ENCODE peak calls at places on chromosomes 2 and 18, in four cellular contexts. K is astrocyte of the spinal cord; R is nephron progenitor cell; E is activated CD8-positive, alpha-beta T cell treated with anti-CD3 and anti-CD28 coated beads for 36 hours. O is an unnamed sample.

GRCh38 chr2:64922482-64923384 is 66.5 kb upstream of the SLC1A4 start:
- DNase-seq in K (no peak), R (no peak), E (no peak), O (no peak)

GRCh38 chr2:167294031-167294774 is 405.9 kb downstream of the XIRP2 start:
- DNase-seq in K (peak), R (peak), E (peak), O (peak)

GRCh38 chr18:55405655-55406373 is 182.2 kb downstream of the TCF4 start:
- DNase-seq in K (peak), R (peak), E (peak), O (no peak)

GRCh38 chr2:47721296-47721695 is 61.6 kb upstream of the MSH6 start:
- DNase-seq in K (no peak), R (no peak), E (no peak), O (no peak)

GRCh38 chr2:72274284-72274869 is 126.7 kb upstream of the CYP26B1 start:
- DNase-seq in K (no peak), R (no peak), E (no peak), O (no peak)

GRCh38 chr18:13280066-13280795 is 61.7 kb downstream of the LDLRAD4 start:
- DNase-seq in K (no peak), R (peak), E (no peak), O (peak)

GRCh38 chr18:74742573-74742972 is 144.9 kb downstream of the ZNF407 start:
- DNase-seq in K (peak), R (peak), E (no peak), O (no peak)

GRCh38 chr2:44163782-44164181 is 4.9 kb upstream of the PPM1B start:
- DNase-seq in K (no peak), R (no peak), E (no peak), O (no peak)

GRCh38 chr2:106547104-106547503 is 59.9 kb downstream of the CD8B2 start:
- DNase-seq in K (no peak), R (no peak), E (no peak), O (no peak)

GRCh38 chr2:40436093-40436475 is 15.8 kb downstream of the SLC8A1 start:
- DNase-seq in K (no peak), R (no peak), E (no peak), O (no peak)

GRCh38 chr2:75025633-75026380 is 67.4 kb downstream of the POLE4 start:
- DNase-seq in K (peak), R (no peak), E (no peak), O (no peak)

GRCh38 chr18:78487649-78488048 is 492.0 kb upstream of the SALL3 start:
- DNase-seq in K (no peak), R (no peak), E (no peak), O (no peak)

GRCh38 chr2:43270461-43270860 is 44.1 kb upstream of the ZFP36L2 start:
- DNase-seq in K (no peak), R (no peak), E (no peak), O (no peak)

GRCh38 chr18:49066977-49067556 is 116.3 kb upstream of the SMAD7 start:
- DNase-seq in K (no peak), R (no peak), E (no peak), O (no peak)

GRCh38 chr2:13652531-13653313 is 936.0 kb downstream of the TRIB2 start:
- DNase-seq in K (peak), R (no peak), E (peak), O (no peak)

GRCh38 chr2:146246017-146246733 is 1598.7 kb upstream of the ACVR2A start:
- DNase-seq in K (peak), R (no peak), E (no peak), O (no peak)

GRCh38 chr2:146246734-146247523 is 1597.9 kb upstream of the ACVR2A start:
- DNase-seq in K (no peak), R (no peak), E (no peak), O (no peak)

GRCh38 chr2:146252119-146252518 is 1592.7 kb upstream of the ACVR2A start:
- DNase-seq in K (no peak), R (no peak), E (no peak), O (no peak)
- TF ChIP-seq CTCF in K (no peak), R (no peak), E (no peak), O (no peak)

GRCh38 chr2:161307676-161308075 is 549 bp upstream of the PSMD14 start:
- DNase-seq in K (no peak), R (no peak), E (no peak), O (no peak)

GRCh38 chr2:161303535-161304050 is 4.6 kb upstream of the PSMD14 start:
- DNase-seq in K (no peak), R (no peak), E (no peak), O (no peak)

GRCh38 chr2:161308178-161308955 is at the start of gene PSMD14:
- DNase-seq in K (peak), R (peak), E (peak), O (peak)

GRCh38 chr2:161306919-161307318 is 1.3 kb upstream of the PSMD14 start:
- DNase-seq in K (no peak), R (no peak), E (no peak), O (no peak)
- TF ChIP-seq CTCF in K (no peak), R (no peak), E (no peak), O (no peak)

GRCh38 chr18:20966795-20967194 is 144.8 kb downstream of the ROCK1 start:
- DNase-seq in K (no peak), R (no peak), E (no peak), O (no peak)

DNA sequence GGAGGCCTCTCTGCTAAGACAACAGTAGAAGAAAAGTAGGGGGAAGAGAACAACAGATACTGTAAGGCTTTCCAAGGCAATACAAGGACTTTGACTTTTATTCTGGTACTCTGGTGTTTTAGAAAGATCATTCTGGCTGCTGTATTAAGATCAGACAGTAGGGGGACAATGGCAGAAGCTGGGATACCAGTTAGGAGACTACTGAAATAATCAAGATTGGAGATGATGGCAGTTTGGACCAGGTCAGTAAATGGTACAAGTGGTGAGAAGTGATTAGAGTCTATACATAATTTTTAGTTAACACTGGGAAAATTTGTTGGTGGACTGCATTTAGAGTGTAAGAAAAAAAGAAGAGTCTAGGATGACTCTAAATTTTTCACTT is 139.7 kb downstream of the ROCK1 start:
- DNase-seq in K (peak), R (no peak), E (no peak), O (peak)
- TF ChIP-seq CTCF in K (peak), R (peak), E (peak), O (peak)

DNA sequence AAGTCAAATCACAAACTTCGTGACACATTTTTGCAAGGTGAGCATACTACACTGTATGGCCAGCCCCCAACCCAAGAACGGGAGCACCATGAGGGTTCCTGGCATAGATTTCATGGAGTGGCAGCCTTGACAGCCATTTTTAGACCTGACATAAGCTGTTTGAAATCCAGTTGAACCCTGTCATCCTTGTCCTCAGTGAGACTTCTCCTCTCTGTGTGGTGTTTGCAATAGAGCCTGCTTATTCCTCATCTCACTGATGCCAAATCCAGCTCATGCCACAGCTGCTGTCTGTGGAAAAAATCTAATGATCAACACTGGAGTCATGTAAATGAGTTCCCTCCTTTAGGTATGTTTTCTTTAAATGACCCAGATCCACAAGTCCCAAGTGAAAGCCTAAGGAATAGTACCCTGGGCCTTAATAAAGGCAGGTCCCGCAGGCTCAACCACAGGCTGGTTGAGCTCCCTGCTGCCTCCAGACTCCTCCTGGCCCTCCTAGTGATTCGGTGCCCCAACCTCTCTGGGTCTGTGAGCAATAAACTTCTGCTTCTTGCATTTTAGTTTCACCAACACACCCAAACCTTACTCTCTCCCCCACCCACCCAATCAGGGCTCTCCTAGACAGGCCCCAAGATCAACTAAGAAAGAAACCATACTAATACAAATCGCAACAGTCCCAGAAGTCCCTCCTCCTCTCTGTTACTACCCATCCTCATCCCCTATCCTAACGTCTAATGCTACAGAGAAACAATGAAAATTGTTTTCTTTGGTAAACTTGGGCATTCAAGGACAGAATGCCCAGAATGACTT is 8.4 kb upstream of the CREG2 start:
- DNase-seq in K (no peak), R (no peak), E (no peak), O (no peak)
- TF ChIP-seq CTCF in K (no peak), R (no peak), E (no peak), O (no peak)

DNA sequence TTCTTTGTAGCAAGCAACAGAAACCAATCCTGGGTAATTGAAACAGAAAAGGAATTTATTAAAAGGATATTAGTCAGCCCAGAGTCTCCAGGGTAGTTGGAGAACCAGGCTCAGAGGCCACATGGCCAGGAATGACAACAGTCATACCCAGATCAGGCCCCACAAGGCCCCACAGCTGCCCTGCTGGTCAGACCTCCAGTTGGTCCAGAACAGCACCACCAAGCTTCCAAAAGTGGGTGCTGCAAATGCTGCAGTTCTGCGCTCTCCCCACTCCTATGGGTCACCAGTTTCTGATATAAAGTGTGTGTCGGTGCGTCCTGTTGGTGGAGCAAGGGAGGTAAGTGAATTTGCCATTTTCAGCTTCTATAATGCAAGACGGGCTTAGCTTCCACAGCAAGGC is 29.9 kb downstream of the KLHL29 start:
- DNase-seq in K (no peak), R (no peak), E (no peak), O (no peak)
- TF ChIP-seq CTCF in K (peak), R (no peak), E (no peak), O (no peak)

DNA sequence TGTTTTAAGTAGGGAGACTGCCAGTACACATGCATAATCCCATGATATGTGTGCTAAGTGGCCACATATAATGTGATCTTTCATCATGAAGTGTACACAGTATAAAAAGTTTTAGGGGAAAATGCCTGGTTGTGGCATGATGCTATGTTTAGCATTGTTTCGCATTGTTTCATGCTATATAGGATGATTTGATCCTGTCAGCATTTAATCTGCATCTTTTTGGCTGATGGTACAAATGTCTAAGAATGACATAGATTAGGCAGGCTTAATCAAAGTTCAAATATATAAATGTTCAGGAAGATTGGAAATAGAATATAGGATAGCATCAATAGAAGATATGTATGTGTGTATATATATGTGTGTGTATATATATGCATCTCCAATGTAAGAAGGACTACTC is 83.6 kb downstream of the MYO3B start:
- DNase-seq in K (no peak), R (no peak), E (no peak), O (no peak)
- TF ChIP-seq CTCF in K (no peak), R (no peak), E (no peak), O (no peak)

GRCh38 chr2:101655941-101656422 is 41.5 kb upstream of the MAP4K4 start:
- DNase-seq in K (peak), R (no peak), E (no peak), O (no peak)

GRCh38 chr2:101658387-101658786 is 39.1 kb upstream of the MAP4K4 start:
- DNase-seq in K (no peak), R (no peak), E (no peak), O (no peak)

GRCh38 chr2:101653469-101653868 is 44.0 kb upstream of the MAP4K4 start:
- DNase-seq in K (no peak), R (no peak), E (no peak), O (no peak)

GRCh38 chr2:101657787-101658186 is 39.7 kb upstream of the MAP4K4 start:
- DNase-seq in K (no peak), R (no peak), E (no peak), O (no peak)
- TF ChIP-seq CTCF in K (no peak), R (no peak), E (no peak), O (no peak)

GRCh38 chr2:85761-86160 is 39.5 kb upstream of the FAM110C start:
- DNase-seq in K (no peak), R (no peak), E (no peak), O (no peak)

GRCh38 chr2:80378-80777 is 34.1 kb upstream of the FAM110C start:
- DNase-seq in K (no peak), R (no peak), E (no peak), O (no peak)

GRCh38 chr2:80971-81736 is 34.8 kb upstream of the FAM110C start:
- DNase-seq in K (no peak), R (no peak), E (no peak), O (no peak)
- TF ChIP-seq CTCF in K (no peak), R (no peak), E (no peak), O (no peak)

O was measured in endothelial cell.